ENCODE peak calls at places on chromosomes 3 and 15, in nine cellular contexts. One of them, this sample, is unnamed.

GRCh38 chr3:14962762-14963161 is 15.4 kb downstream of the NR2C2 start:
- DNase-seq in OCI-LY7: no peak
- DNase-seq in A549: no peak
- DNase-seq in tibial nerve: no peak
- DNase-seq in hepatocyte: no peak
- DNase-seq in CD8-positive, alpha-beta T cell: no peak
- DNase-seq in T-helper 17 cell: no peak
- DNase-seq in body of pancreas: no peak
- DNase-seq in left ventricle myocardium inferior: no peak
- DNase-seq in this sample: no peak

GRCh38 chr3:53796161-53796560 is 50.1 kb downstream of the CHDH start:
- DNase-seq in OCI-LY7: no peak
- DNase-seq in A549: no peak
- DNase-seq in tibial nerve: no peak
- DNase-seq in hepatocyte: no peak
- DNase-seq in CD8-positive, alpha-beta T cell: no peak
- DNase-seq in T-helper 17 cell: no peak
- DNase-seq in body of pancreas: peak; percentile 45
- DNase-seq in left ventricle myocardium inferior: peak; percentile 67
- DNase-seq in this sample: no peak

GRCh38 chr3:94285874-94286273 is 223.0 kb downstream of the NSUN3 start:
- DNase-seq in OCI-LY7: no peak
- DNase-seq in A549: peak; percentile 14
- DNase-seq in tibial nerve: no peak
- DNase-seq in hepatocyte: peak; percentile 20
- DNase-seq in CD8-positive, alpha-beta T cell: no peak
- DNase-seq in T-helper 17 cell: no peak
- DNase-seq in body of pancreas: no peak
- DNase-seq in left ventricle myocardium inferior: no peak
- DNase-seq in this sample: no peak

GRCh38 chr15:65638681-65639089 is 16.9 kb downstream of the SLC24A1 start:
- DNase-seq in OCI-LY7: peak; percentile 83
- DNase-seq in A549: peak; percentile 84
- DNase-seq in tibial nerve: no peak
- DNase-seq in hepatocyte: peak; percentile 86
- DNase-seq in CD8-positive, alpha-beta T cell: no peak
- DNase-seq in T-helper 17 cell: peak; percentile 17
- DNase-seq in body of pancreas: no peak
- DNase-seq in left ventricle myocardium inferior: no peak
- DNase-seq in this sample: peak; percentile 51

GRCh38 chr15:45714501-45715488 is 80.0 kb downstream of the SQOR start:
- DNase-seq in OCI-LY7: peak; percentile 74
- DNase-seq in A549: peak; percentile 60
- DNase-seq in tibial nerve: peak; percentile 35
- DNase-seq in hepatocyte: peak; percentile 87
- DNase-seq in CD8-positive, alpha-beta T cell: no peak
- DNase-seq in T-helper 17 cell: peak; percentile 15
- DNase-seq in body of pancreas: peak; percentile 58
- DNase-seq in left ventricle myocardium inferior: peak; percentile 49
- DNase-seq in this sample: peak; percentile 62

GRCh38 chr3:41286305-41286704 is 87.0 kb downstream of the CTNNB1 start:
- DNase-seq in OCI-LY7: no peak
- DNase-seq in A549: no peak
- DNase-seq in tibial nerve: no peak
- DNase-seq in hepatocyte: no peak
- DNase-seq in CD8-positive, alpha-beta T cell: no peak
- DNase-seq in T-helper 17 cell: no peak
- DNase-seq in body of pancreas: no peak
- DNase-seq in left ventricle myocardium inferior: no peak
- DNase-seq in this sample: no peak

GRCh38 chr3:148748323-148748722 is 50.6 kb downstream of the AGTR1 start:
- DNase-seq in OCI-LY7: no peak
- DNase-seq in A549: no peak
- DNase-seq in tibial nerve: no peak
- DNase-seq in hepatocyte: no peak
- DNase-seq in CD8-positive, alpha-beta T cell: no peak
- DNase-seq in T-helper 17 cell: no peak
- DNase-seq in body of pancreas: no peak
- DNase-seq in left ventricle myocardium inferior: no peak
- DNase-seq in this sample: no peak

GRCh38 chr3:49689046-49689886 is at the start of the genes MST1 and RNF123:
- DNase-seq in OCI-LY7: peak; percentile 95
- DNase-seq in A549: peak; percentile 89
- DNase-seq in tibial nerve: peak; percentile 62
- DNase-seq in hepatocyte: peak; percentile 95
- DNase-seq in CD8-positive, alpha-beta T cell: peak; percentile 97
- DNase-seq in T-helper 17 cell: peak; percentile 92
- DNase-seq in body of pancreas: peak; percentile 90
- DNase-seq in left ventricle myocardium inferior: peak; percentile 92
- DNase-seq in this sample: peak; percentile 78

GRCh38 chr3:8324727-8325126 is 176.9 kb upstream of the LMCD1 start:
- DNase-seq in OCI-LY7: peak; percentile 47
- DNase-seq in A549: peak; percentile 55
- DNase-seq in tibial nerve: no peak
- DNase-seq in hepatocyte: peak; percentile 45
- DNase-seq in CD8-positive, alpha-beta T cell: peak; percentile 74
- DNase-seq in T-helper 17 cell: peak; percentile 62
- DNase-seq in body of pancreas: peak; percentile 18
- DNase-seq in left ventricle myocardium inferior: peak; percentile 23
- DNase-seq in this sample: no peak

GRCh38 chr15:25052191-25052999 is 97.6 kb downstream of the SNRPN start:
- DNase-seq in OCI-LY7: no peak
- DNase-seq in A549: no peak
- DNase-seq in tibial nerve: no peak
- DNase-seq in hepatocyte: no peak
- DNase-seq in CD8-positive, alpha-beta T cell: peak; percentile 36
- DNase-seq in T-helper 17 cell: no peak
- DNase-seq in body of pancreas: peak; percentile 11
- DNase-seq in left ventricle myocardium inferior: no peak
- DNase-seq in this sample: no peak

GRCh38 chr15:25053000-25053815 is 98.4 kb downstream of the SNRPN start:
- DNase-seq in OCI-LY7: no peak
- DNase-seq in A549: no peak
- DNase-seq in tibial nerve: no peak
- DNase-seq in hepatocyte: no peak
- DNase-seq in CD8-positive, alpha-beta T cell: peak; percentile 32
- DNase-seq in T-helper 17 cell: no peak
- DNase-seq in body of pancreas: peak; percentile 8
- DNase-seq in left ventricle myocardium inferior: no peak
- DNase-seq in this sample: no peak

GRCh38 chr15:25054943-25055342 is 100.2 kb downstream of the SNRPN start:
- DNase-seq in OCI-LY7: no peak
- DNase-seq in A549: no peak
- DNase-seq in tibial nerve: no peak
- DNase-seq in hepatocyte: no peak
- DNase-seq in CD8-positive, alpha-beta T cell: peak; percentile 25
- DNase-seq in T-helper 17 cell: no peak
- DNase-seq in body of pancreas: no peak
- DNase-seq in left ventricle myocardium inferior: no peak
- DNase-seq in this sample: no peak

GRCh38 chr15:25054329-25054728 is 99.5 kb downstream of the SNRPN start:
- DNase-seq in OCI-LY7: no peak
- DNase-seq in A549: no peak
- DNase-seq in tibial nerve: no peak
- DNase-seq in hepatocyte: no peak
- DNase-seq in CD8-positive, alpha-beta T cell: peak; percentile 43
- DNase-seq in T-helper 17 cell: no peak
- DNase-seq in body of pancreas: no peak
- DNase-seq in left ventricle myocardium inferior: no peak
- DNase-seq in this sample: peak; percentile 14

GRCh38 chr15:25051399-25052154 is 96.8 kb downstream of the SNRPN start:
- DNase-seq in OCI-LY7: no peak
- DNase-seq in A549: no peak
- DNase-seq in tibial nerve: no peak
- DNase-seq in hepatocyte: no peak
- DNase-seq in CD8-positive, alpha-beta T cell: peak; percentile 23
- DNase-seq in T-helper 17 cell: no peak
- DNase-seq in body of pancreas: peak; percentile 3
- DNase-seq in left ventricle myocardium inferior: no peak
- DNase-seq in this sample: no peak
- H3K9me3 ChIP-seq in OCI-LY7: peaks cover 5% of the 10 kb centered on the region
- H3K9me3 ChIP-seq in A549: peaks cover 72% of the 10 kb centered on the region
- H3K9me3 ChIP-seq in tibial nerve: peaks cover 100% of the 10 kb centered on the region
- H3K9me3 ChIP-seq in hepatocyte: peaks cover 66% of the 10 kb centered on the region
- H3K9me3 ChIP-seq in CD8-positive, alpha-beta T cell: peaks cover 91% of the 10 kb centered on the region
- H3K9me3 ChIP-seq in T-helper 17 cell: peaks cover 53% of the 10 kb centered on the region
- H3K9me3 ChIP-seq in body of pancreas: peaks cover 96% of the 10 kb centered on the region
- H3K9me3 ChIP-seq in left ventricle myocardium inferior: peaks cover 99% of the 10 kb centered on the region
- H3K9me3 ChIP-seq in this sample: peaks cover 98% of the 10 kb centered on the region

DNA sequence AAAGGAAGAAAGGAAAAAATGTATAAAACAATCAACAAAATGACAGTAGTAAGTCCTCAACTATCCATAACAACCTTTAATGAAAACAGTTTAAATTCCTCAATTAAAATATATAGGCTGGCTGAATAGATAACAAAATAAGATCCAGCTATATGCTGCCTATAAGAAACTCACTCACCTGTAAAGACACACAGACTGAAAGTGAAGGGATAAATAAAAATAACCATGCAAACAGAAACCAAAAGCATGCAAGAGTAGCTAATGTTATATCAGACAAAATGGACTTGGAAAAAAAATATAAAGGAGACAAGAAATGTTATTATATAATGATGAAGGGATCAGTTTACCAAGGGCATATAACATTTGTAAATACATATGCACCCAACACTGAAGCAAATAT is 51.2 kb downstream of the AP4E1 start:
- DNase-seq in OCI-LY7: no peak
- DNase-seq in A549: no peak
- DNase-seq in tibial nerve: no peak
- DNase-seq in hepatocyte: no peak
- DNase-seq in CD8-positive, alpha-beta T cell: no peak
- DNase-seq in T-helper 17 cell: no peak
- DNase-seq in body of pancreas: no peak
- DNase-seq in left ventricle myocardium inferior: no peak
- DNase-seq in this sample: no peak
- H3K9me3 ChIP-seq in OCI-LY7: peaks cover 47% of the 10 kb centered on the region
- H3K9me3 ChIP-seq in A549: peaks cover 29% of the 10 kb centered on the region
- H3K9me3 ChIP-seq in tibial nerve: peaks cover 38% of the 10 kb centered on the region
- H3K9me3 ChIP-seq in hepatocyte: peaks cover 37% of the 10 kb centered on the region
- H3K9me3 ChIP-seq in CD8-positive, alpha-beta T cell: peaks cover 13% of the 10 kb centered on the region
- H3K9me3 ChIP-seq in T-helper 17 cell: peaks cover 5% of the 10 kb centered on the region
- H3K9me3 ChIP-seq in body of pancreas: peaks cover 8% of the 10 kb centered on the region
- H3K9me3 ChIP-seq in left ventricle myocardium inferior: peaks cover 46% of the 10 kb centered on the region
- H3K9me3 ChIP-seq in this sample: no peaks in the 10 kb centered on the region

DNA sequence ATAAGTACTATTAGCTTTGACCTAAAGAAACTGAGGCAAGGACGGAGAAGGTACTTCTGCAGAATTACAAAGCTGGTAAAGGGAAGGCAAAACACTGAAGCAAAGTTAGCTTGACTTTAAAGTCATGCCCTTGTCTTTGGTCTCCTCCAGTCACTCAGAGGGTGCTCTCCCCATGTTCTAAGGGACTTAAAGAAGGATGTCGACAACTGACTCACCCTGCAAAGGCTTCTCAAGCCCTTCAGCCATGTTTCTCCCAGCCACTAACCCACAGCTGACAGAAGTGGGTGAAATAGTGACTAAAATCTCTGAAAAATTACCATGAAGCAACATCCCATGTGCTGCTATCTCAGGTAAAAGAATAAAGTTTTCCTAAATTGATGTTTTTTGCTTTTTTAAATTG is 46.4 kb downstream of the SUCLG2 start:
- DNase-seq in OCI-LY7: no peak
- DNase-seq in A549: no peak
- DNase-seq in tibial nerve: no peak
- DNase-seq in hepatocyte: no peak
- DNase-seq in CD8-positive, alpha-beta T cell: no peak
- DNase-seq in T-helper 17 cell: no peak
- DNase-seq in body of pancreas: no peak
- DNase-seq in left ventricle myocardium inferior: no peak
- DNase-seq in this sample: no peak
- H3K9me3 ChIP-seq in OCI-LY7: peaks cover 9% of the 10 kb centered on the region
- H3K9me3 ChIP-seq in A549: peaks cover 2% of the 10 kb centered on the region
- H3K9me3 ChIP-seq in tibial nerve: no peaks in the 10 kb centered on the region
- H3K9me3 ChIP-seq in hepatocyte: no peaks in the 10 kb centered on the region
- H3K9me3 ChIP-seq in CD8-positive, alpha-beta T cell: no peaks in the 10 kb centered on the region
- H3K9me3 ChIP-seq in T-helper 17 cell: no peaks in the 10 kb centered on the region
- H3K9me3 ChIP-seq in body of pancreas: no peaks in the 10 kb centered on the region
- H3K9me3 ChIP-seq in left ventricle myocardium inferior: no peaks in the 10 kb centered on the region
- H3K9me3 ChIP-seq in this sample: no peaks in the 10 kb centered on the region

DNA sequence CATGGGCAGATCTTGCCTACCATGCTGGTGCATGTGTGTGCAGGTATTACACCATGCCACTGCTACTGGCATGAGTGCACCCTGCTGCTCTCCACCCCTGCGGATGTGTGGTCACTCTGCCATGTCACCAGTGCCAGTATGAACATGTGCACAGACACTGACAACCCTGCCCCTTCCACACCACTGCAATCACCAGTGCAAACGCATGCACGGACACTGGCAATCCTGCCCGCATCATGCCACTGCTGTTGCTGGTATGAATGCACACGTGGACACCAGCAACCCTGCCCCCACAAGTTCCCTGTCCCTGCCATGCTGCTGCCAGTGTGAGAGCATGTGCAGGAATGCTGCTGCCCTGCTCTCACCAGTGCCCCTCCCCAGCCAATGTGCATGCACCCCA is 24.8 kb upstream of the TUBGCP5 start:
- DNase-seq in OCI-LY7: no peak
- DNase-seq in A549: no peak
- DNase-seq in tibial nerve: no peak
- DNase-seq in hepatocyte: no peak
- DNase-seq in CD8-positive, alpha-beta T cell: no peak
- DNase-seq in T-helper 17 cell: no peak
- DNase-seq in body of pancreas: no peak
- DNase-seq in left ventricle myocardium inferior: no peak
- DNase-seq in this sample: no peak
- H3K9me3 ChIP-seq in OCI-LY7: no peaks in the 10 kb centered on the region
- H3K9me3 ChIP-seq in A549: peaks cover 12% of the 10 kb centered on the region
- H3K9me3 ChIP-seq in tibial nerve: peaks cover 35% of the 10 kb centered on the region
- H3K9me3 ChIP-seq in hepatocyte: no peaks in the 10 kb centered on the region
- H3K9me3 ChIP-seq in CD8-positive, alpha-beta T cell: no peaks in the 10 kb centered on the region
- H3K9me3 ChIP-seq in T-helper 17 cell: no peaks in the 10 kb centered on the region
- H3K9me3 ChIP-seq in body of pancreas: no peaks in the 10 kb centered on the region
- H3K9me3 ChIP-seq in left ventricle myocardium inferior: peaks cover 10% of the 10 kb centered on the region
- H3K9me3 ChIP-seq in this sample: no peaks in the 10 kb centered on the region